ENCODE peak calls at places on chromosomes 4 and X, in four cellular contexts. C is effector memory CD8-positive, alpha-beta T cell; F is activated CD4-positive, alpha-beta T cell treated with anti-CD3 and anti-CD28 coated beads, Interleukin-2, amount 10 ng/mL, durations not matched to agents 7 days and 5 days; D is T-helper 22 cell. A is an unnamed sample.

GRCh38 chrX:56232221-56233082 is at the start of gene KLF8:
- DNase-seq in C (no peak), F (peak), D (peak), A (no peak)

GRCh38 chr4:135476272-135476671 is 1274.7 kb upstream of the PABPC4L start:
- DNase-seq in C (no peak), F (no peak), D (no peak), A (no peak)

GRCh38 chrX:10326578-10326977 is 169.8 kb downstream of the CLCN4 start:
- DNase-seq in C (no peak), F (no peak), D (no peak), A (no peak)

GRCh38 chr4:955931-956381 is 17.4 kb downstream of the DGKQ start:
- DNase-seq in C (no peak), F (no peak), D (no peak), A (no peak)

GRCh38 chr4:189979196-189980047 is 38.8 kb downstream of the FRG1 start:
- DNase-seq in C (no peak), F (no peak), D (no peak), A (no peak)

GRCh38 chr4:94446386-94446785 is 5.4 kb upstream of the PDLIM5 start:
- DNase-seq in C (no peak), F (no peak), D (no peak), A (no peak)

GRCh38 chr4:46329118-46329976 is 60.6 kb downstream of the GABRA2 start:
- DNase-seq in C (no peak), F (no peak), D (no peak), A (no peak)

GRCh38 chr4:973431-974397 is at the start of gene DGKQ:
- DNase-seq in C (peak), F (peak), D (peak), A (peak)

GRCh38 chr4:3017504-3017903 is 54.1 kb downstream of the GRK4 start:
- DNase-seq in C (no peak), F (no peak), D (no peak), A (no peak)

GRCh38 chrX:144219035-144219434 is 335.2 kb downstream of the UBE2NL start:
- DNase-seq in C (no peak), F (no peak), D (no peak), A (no peak)

GRCh38 chr4:85058551-85058950 is 92.1 kb upstream of the WDFY3 start:
- DNase-seq in C (no peak), F (no peak), D (no peak), A (no peak)

GRCh38 chrX:17547658-17548057 is 172.7 kb downstream of the NHS start:
- DNase-seq in C (no peak), F (no peak), D (no peak), A (no peak)

GRCh38 chr4:130563185-130563890 is 1467.4 kb downstream of the C4orf33 start:
- DNase-seq in C (no peak), F (no peak), D (no peak), A (no peak)

GRCh38 chr4:137312257-137312656 is 220.0 kb downstream of the PCDH18 start:
- DNase-seq in C (no peak), F (no peak), D (no peak), A (no peak)

GRCh38 chr4:7788687-7789425 is 150.8 kb downstream of the AFAP1 start:
- DNase-seq in C (no peak), F (no peak), D (no peak), A (no peak)

GRCh38 chrX:154403192-154403591 is 5.0 kb downstream of the RPL10 start:
- DNase-seq in C (no peak), F (no peak), D (no peak), A (no peak)

GRCh38 chr4:96983830-96984229 is 1143.9 kb downstream of the PDHA2 start:
- DNase-seq in C (no peak), F (no peak), D (no peak), A (no peak)

GRCh38 chr4:1044469-1045192 is 33.2 kb downstream of the FGFRL1 start:
- DNase-seq in C (no peak), F (no peak), D (no peak), A (no peak)

GRCh38 chr4:14178421-14178820 is 550.9 kb upstream of the BOD1L1 start:
- DNase-seq in C (no peak), F (peak), D (no peak), A (no peak)

GRCh38 chrX:47112316-47112954 is 32.1 kb downstream of the NDUFB11 start:
- DNase-seq in C (no peak), F (no peak), D (no peak), A (no peak)

GRCh38 chrX:103098488-103098887 is 5.5 kb upstream of the NXF3 start:
- DNase-seq in C (no peak), F (no peak), D (no peak), A (no peak)

GRCh38 chr4:56301181-56302076 is 85.9 kb downstream of the AASDH start:
- DNase-seq in C (peak), F (peak), D (no peak), A (peak)

GRCh38 chr4:4585012-4585670 is 43.3 kb upstream of the STX18 start:
- DNase-seq in C (no peak), F (no peak), D (no peak), A (no peak)

GRCh38 chr4:48008021-48008596 is 8.4 kb downstream of the CNGA1 start:
- DNase-seq in C (no peak), F (no peak), D (no peak), A (no peak)

GRCh38 chrX:76802698-76803097 is 375.2 kb downstream of the MAGEE1 start:
- DNase-seq in C (no peak), F (no peak), D (no peak), A (no peak)

GRCh38 chrX:131841496-131842410 is 181.3 kb upstream of the STK26 start:
- DNase-seq in C (peak), F (peak), D (no peak), A (no peak)

GRCh38 chrX:152600853-152601635 is 36.7 kb upstream of the GABRQ start:
- DNase-seq in C (no peak), F (no peak), D (no peak), A (no peak)

GRCh38 chrX:129593137-129593536 is 53.1 kb downstream of the OCRL start:
- DNase-seq in C (no peak), F (no peak), D (no peak), A (no peak)

GRCh38 chrX:154374361-154375155 is at the start of gene FLNA:
- DNase-seq in C (no peak), F (peak), D (no peak), A (no peak)

GRCh38 chrX:152988536-152989291 is 5.2 kb downstream of the PNMA5 start:
- DNase-seq in C (no peak), F (no peak), D (no peak), A (no peak)

GRCh38 chrX:68832101-68832416 is 3.2 kb downstream of the EFNB1 start:
- DNase-seq in C (no peak), F (no peak), D (no peak), A (no peak)

GRCh38 chr4:163922302-163922701 is 427.8 kb downstream of the TMA16 start:
- DNase-seq in C (no peak), F (no peak), D (no peak), A (no peak)